ENCODE peak calls at places on chromosomes 3 and 15, in ten cellular contexts. One of them, this sample, is unnamed.
A peak's percentile ranks its signal among the peaks of the same experiment; 100 is the strongest.

GRCh38 chr3:15629860-15630597 is 28.5 kb downstream of the BTD start:
- DNase-seq in transverse colon: peak; percentile 65
- DNase-seq in CD8-positive, alpha-beta T cell: peak; percentile 51
- DNase-seq in heart right ventricle: no peak
- DNase-seq in tibial artery: no peak
- DNase-seq in neural progenitor cell: peak; percentile 81
- DNase-seq in body of pancreas: peak; percentile 70
- DNase-seq in AG04450: no peak
- DNase-seq in GM12878: peak; percentile 83
- DNase-seq in HepG2: peak; percentile 62
- DNase-seq in this sample: peak; percentile 56

GRCh38 chr3:173045770-173046382 is 95.2 kb downstream of the SPATA16 start:
- DNase-seq in transverse colon: no peak
- DNase-seq in CD8-positive, alpha-beta T cell: no peak
- DNase-seq in heart right ventricle: no peak
- DNase-seq in tibial artery: no peak
- DNase-seq in neural progenitor cell: no peak
- DNase-seq in body of pancreas: no peak
- DNase-seq in AG04450: no peak
- DNase-seq in GM12878: no peak
- DNase-seq in HepG2: no peak
- DNase-seq in this sample: no peak

GRCh38 chr3:108755686-108756085 is 1.5 kb downstream of the RETNLB start:
- DNase-seq in transverse colon: no peak
- DNase-seq in CD8-positive, alpha-beta T cell: no peak
- DNase-seq in heart right ventricle: no peak
- DNase-seq in tibial artery: no peak
- DNase-seq in neural progenitor cell: no peak
- DNase-seq in body of pancreas: no peak
- DNase-seq in AG04450: no peak
- DNase-seq in GM12878: no peak
- DNase-seq in HepG2: no peak
- DNase-seq in this sample: no peak

GRCh38 chr3:127961963-127962362 is 46.9 kb downstream of the KBTBD12 start:
- DNase-seq in transverse colon: no peak
- DNase-seq in CD8-positive, alpha-beta T cell: no peak
- DNase-seq in heart right ventricle: no peak
- DNase-seq in tibial artery: no peak
- DNase-seq in neural progenitor cell: no peak
- DNase-seq in body of pancreas: peak; percentile 31
- DNase-seq in AG04450: no peak
- DNase-seq in GM12878: no peak
- DNase-seq in HepG2: peak; percentile 76
- DNase-seq in this sample: no peak

GRCh38 chr3:110343945-110344344 is 727.7 kb upstream of the NECTIN3 start:
- DNase-seq in transverse colon: no peak
- DNase-seq in CD8-positive, alpha-beta T cell: no peak
- DNase-seq in heart right ventricle: no peak
- DNase-seq in tibial artery: no peak
- DNase-seq in neural progenitor cell: no peak
- DNase-seq in body of pancreas: no peak
- DNase-seq in AG04450: no peak
- DNase-seq in GM12878: no peak
- DNase-seq in HepG2: peak; percentile 19
- DNase-seq in this sample: no peak

GRCh38 chr3:31159331-31160039 is 265.0 kb upstream of the GADL1 start:
- DNase-seq in transverse colon: no peak
- DNase-seq in CD8-positive, alpha-beta T cell: no peak
- DNase-seq in heart right ventricle: no peak
- DNase-seq in tibial artery: no peak
- DNase-seq in neural progenitor cell: no peak
- DNase-seq in body of pancreas: no peak
- DNase-seq in AG04450: no peak
- DNase-seq in GM12878: no peak
- DNase-seq in HepG2: no peak
- DNase-seq in this sample: no peak

GRCh38 chr15:51483520-51483919 is 139.1 kb downstream of the DMXL2 start:
- DNase-seq in transverse colon: no peak
- DNase-seq in CD8-positive, alpha-beta T cell: no peak
- DNase-seq in heart right ventricle: no peak
- DNase-seq in tibial artery: no peak
- DNase-seq in neural progenitor cell: no peak
- DNase-seq in body of pancreas: no peak
- DNase-seq in AG04450: no peak
- DNase-seq in GM12878: no peak
- DNase-seq in HepG2: no peak
- DNase-seq in this sample: no peak

GRCh38 chr3:71156062-71156665 is 427.4 kb downstream of the FOXP1 start:
- DNase-seq in transverse colon: no peak
- DNase-seq in CD8-positive, alpha-beta T cell: no peak
- DNase-seq in heart right ventricle: no peak
- DNase-seq in tibial artery: no peak
- DNase-seq in neural progenitor cell: no peak
- DNase-seq in body of pancreas: no peak
- DNase-seq in AG04450: no peak
- DNase-seq in GM12878: no peak
- DNase-seq in HepG2: no peak
- DNase-seq in this sample: no peak

GRCh38 chr3:61915296-61915695 is 353.9 kb downstream of the PTPRG start:
- DNase-seq in transverse colon: no peak
- DNase-seq in CD8-positive, alpha-beta T cell: no peak
- DNase-seq in heart right ventricle: no peak
- DNase-seq in tibial artery: no peak
- DNase-seq in neural progenitor cell: no peak
- DNase-seq in body of pancreas: no peak
- DNase-seq in AG04450: no peak
- DNase-seq in GM12878: no peak
- DNase-seq in HepG2: no peak
- DNase-seq in this sample: no peak

GRCh38 chr3:189833266-189833665 is 202.1 kb downstream of the TP63 start:
- DNase-seq in transverse colon: no peak
- DNase-seq in CD8-positive, alpha-beta T cell: no peak
- DNase-seq in heart right ventricle: no peak
- DNase-seq in tibial artery: no peak
- DNase-seq in neural progenitor cell: no peak
- DNase-seq in body of pancreas: no peak
- DNase-seq in AG04450: no peak
- DNase-seq in GM12878: no peak
- DNase-seq in HepG2: no peak
- DNase-seq in this sample: no peak

GRCh38 chr3:36178018-36178417 is 202.3 kb upstream of the STAC start:
- DNase-seq in transverse colon: no peak
- DNase-seq in CD8-positive, alpha-beta T cell: no peak
- DNase-seq in heart right ventricle: no peak
- DNase-seq in tibial artery: no peak
- DNase-seq in neural progenitor cell: no peak
- DNase-seq in body of pancreas: no peak
- DNase-seq in AG04450: no peak
- DNase-seq in GM12878: no peak
- DNase-seq in HepG2: no peak
- DNase-seq in this sample: no peak

GRCh38 chr3:169058681-169059080 is 604.8 kb downstream of the MECOM start:
- DNase-seq in transverse colon: no peak
- DNase-seq in CD8-positive, alpha-beta T cell: no peak
- DNase-seq in heart right ventricle: no peak
- DNase-seq in tibial artery: no peak
- DNase-seq in neural progenitor cell: no peak
- DNase-seq in body of pancreas: no peak
- DNase-seq in AG04450: no peak
- DNase-seq in GM12878: no peak
- DNase-seq in HepG2: no peak
- DNase-seq in this sample: no peak

GRCh38 chr3:11156026-11156410 is 1.7 kb downstream of the HRH1 start:
- DNase-seq in transverse colon: no peak
- DNase-seq in CD8-positive, alpha-beta T cell: no peak
- DNase-seq in heart right ventricle: no peak
- DNase-seq in tibial artery: peak; percentile 50
- DNase-seq in neural progenitor cell: no peak
- DNase-seq in body of pancreas: no peak
- DNase-seq in AG04450: no peak
- DNase-seq in GM12878: no peak
- DNase-seq in HepG2: no peak
- DNase-seq in this sample: no peak

GRCh38 chr3:11154036-11154952 is at the start of gene HRH1:
- DNase-seq in transverse colon: peak; percentile 20
- DNase-seq in CD8-positive, alpha-beta T cell: no peak
- DNase-seq in heart right ventricle: peak; percentile 38
- DNase-seq in tibial artery: peak; percentile 74
- DNase-seq in neural progenitor cell: peak; percentile 65
- DNase-seq in body of pancreas: no peak
- DNase-seq in AG04450: no peak
- DNase-seq in GM12878: no peak
- DNase-seq in HepG2: no peak
- DNase-seq in this sample: no peak

GRCh38 chr3:11157406-11157805 is 3.1 kb downstream of the HRH1 start:
- DNase-seq in transverse colon: no peak
- DNase-seq in CD8-positive, alpha-beta T cell: no peak
- DNase-seq in heart right ventricle: no peak
- DNase-seq in tibial artery: peak; percentile 21
- DNase-seq in neural progenitor cell: no peak
- DNase-seq in body of pancreas: no peak
- DNase-seq in AG04450: no peak
- DNase-seq in GM12878: no peak
- DNase-seq in HepG2: no peak
- DNase-seq in this sample: no peak

GRCh38 chr3:11155341-11156025 is 1.2 kb downstream of the HRH1 start:
- DNase-seq in transverse colon: peak; percentile 74
- DNase-seq in CD8-positive, alpha-beta T cell: no peak
- DNase-seq in heart right ventricle: peak; percentile 65
- DNase-seq in tibial artery: peak; percentile 89
- DNase-seq in neural progenitor cell: peak; percentile 84
- DNase-seq in body of pancreas: peak; percentile 32
- DNase-seq in AG04450: peak; percentile 60
- DNase-seq in GM12878: no peak
- DNase-seq in HepG2: peak; percentile 24
- DNase-seq in this sample: no peak

DNA sequence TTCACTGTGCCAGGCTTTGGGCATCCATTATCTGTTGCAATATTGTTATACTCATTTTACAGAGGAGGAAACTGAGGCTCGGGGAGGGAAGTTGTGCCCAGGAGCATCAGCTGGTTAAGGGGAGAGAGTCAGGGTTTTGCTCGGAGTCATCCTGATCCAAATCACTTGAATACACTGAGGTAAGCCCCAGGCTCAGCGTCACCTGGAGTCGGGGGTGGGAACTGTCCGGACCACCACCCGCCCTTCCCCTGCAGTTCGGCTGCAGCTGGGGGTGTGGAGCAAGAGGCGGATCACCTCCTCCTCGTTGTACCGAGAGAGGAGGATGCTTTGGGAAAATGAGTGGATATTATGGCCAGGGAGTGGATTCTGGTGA is 646 bp downstream of the HRH1 start:
- DNase-seq in transverse colon: no peak
- DNase-seq in CD8-positive, alpha-beta T cell: no peak
- DNase-seq in heart right ventricle: no peak
- DNase-seq in tibial artery: peak; percentile 64
- DNase-seq in neural progenitor cell: peak; percentile 46
- DNase-seq in body of pancreas: no peak
- DNase-seq in AG04450: no peak
- DNase-seq in GM12878: no peak
- DNase-seq in HepG2: no peak
- DNase-seq in this sample: no peak
- H3K27me3 ChIP-seq in transverse colon: peaks cover 21% of the 10 kb centered on the region
- H3K27me3 ChIP-seq in CD8-positive, alpha-beta T cell: peaks cover 5% of the 10 kb centered on the region
- H3K27me3 ChIP-seq in heart right ventricle: peaks cover 38% of the 10 kb centered on the region
- H3K27me3 ChIP-seq in tibial artery: no peaks in the 10 kb centered on the region
- H3K27me3 ChIP-seq in neural progenitor cell: peaks cover 96% of the 10 kb centered on the region
- H3K27me3 ChIP-seq in body of pancreas: no peaks in the 10 kb centered on the region
- H3K27me3 ChIP-seq in AG04450: no peaks in the 10 kb centered on the region
- H3K27me3 ChIP-seq in GM12878: peaks cover 19% of the 10 kb centered on the region
- H3K27me3 ChIP-seq in HepG2: peaks cover 53% of the 10 kb centered on the region
- H3K27me3 ChIP-seq in this sample: peaks cover 3% of the 10 kb centered on the region

DNA sequence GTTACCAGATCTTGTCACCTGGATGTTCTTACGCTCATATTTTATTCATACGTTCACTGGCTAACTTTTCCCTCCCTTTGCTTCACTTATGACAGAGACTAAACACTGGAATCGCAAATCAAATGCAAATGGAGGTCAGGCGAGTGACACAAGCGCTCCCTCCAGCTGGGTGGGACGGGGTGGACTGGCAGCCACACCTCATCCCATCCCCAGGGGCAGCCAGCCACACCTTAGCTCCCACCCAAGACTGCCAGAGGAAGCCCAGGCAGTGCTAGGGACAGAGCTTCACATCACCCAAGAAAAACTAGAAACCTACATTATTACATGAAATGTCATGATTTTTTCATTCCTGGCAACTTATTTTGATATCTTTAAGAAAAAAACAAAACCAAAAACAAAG is 366.2 kb downstream of the ERC2 start:
- DNase-seq in transverse colon: no peak
- DNase-seq in CD8-positive, alpha-beta T cell: no peak
- DNase-seq in heart right ventricle: no peak
- DNase-seq in tibial artery: no peak
- DNase-seq in neural progenitor cell: no peak
- DNase-seq in body of pancreas: no peak
- DNase-seq in AG04450: no peak
- DNase-seq in GM12878: no peak
- DNase-seq in HepG2: no peak
- DNase-seq in this sample: no peak
- H3K4me3 ChIP-seq in transverse colon: no peak overlapping the region
- H3K4me3 ChIP-seq in CD8-positive, alpha-beta T cell: no peak overlapping the region
- H3K4me3 ChIP-seq in heart right ventricle: no peak overlapping the region
- H3K4me3 ChIP-seq in tibial artery: no peak overlapping the region
- H3K4me3 ChIP-seq in neural progenitor cell: no peak overlapping the region
- H3K4me3 ChIP-seq in body of pancreas: no peak overlapping the region
- H3K4me3 ChIP-seq in AG04450: no peak overlapping the region
- H3K4me3 ChIP-seq in GM12878: no peak overlapping the region
- H3K4me3 ChIP-seq in HepG2: no peak overlapping the region
- H3K4me3 ChIP-seq in this sample: no peak overlapping the region

DNA sequence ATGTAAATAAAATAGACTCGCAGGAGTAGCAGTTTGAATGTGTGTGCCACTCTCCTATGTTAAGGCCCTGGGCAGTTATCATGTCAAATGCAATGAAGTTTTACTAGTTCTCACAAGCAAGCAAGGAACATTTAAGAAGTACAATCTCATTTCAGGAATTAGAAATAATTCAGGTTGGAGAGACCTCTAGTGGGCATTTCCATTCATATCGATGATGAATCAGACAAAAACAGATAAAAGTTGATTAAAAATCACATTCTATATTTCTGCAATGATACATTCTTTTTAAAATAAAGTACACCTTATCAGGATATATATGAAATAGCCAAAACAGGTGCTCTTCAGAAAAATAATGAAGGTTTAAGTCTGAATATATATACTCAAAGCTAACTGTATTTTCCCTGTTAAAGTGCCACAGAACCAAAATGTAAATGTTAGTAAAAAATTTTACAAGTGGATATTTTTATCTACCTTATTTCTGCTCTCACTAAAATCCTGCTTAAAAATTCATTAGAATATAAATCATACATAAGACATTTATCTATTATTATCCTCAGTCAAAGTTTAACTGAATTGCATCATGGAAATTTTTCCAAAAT is 492.4 kb upstream of the FRG2C start:
- DNase-seq in transverse colon: no peak
- DNase-seq in CD8-positive, alpha-beta T cell: no peak
- DNase-seq in heart right ventricle: no peak
- DNase-seq in tibial artery: no peak
- DNase-seq in neural progenitor cell: peak; percentile 31
- DNase-seq in body of pancreas: no peak
- DNase-seq in AG04450: no peak
- DNase-seq in GM12878: no peak
- DNase-seq in HepG2: no peak
- DNase-seq in this sample: no peak
- TF ChIP-seq CTCF in transverse colon: peak; percentile 15
- TF ChIP-seq CTCF in CD8-positive, alpha-beta T cell: no peak
- TF ChIP-seq CTCF in heart right ventricle: peak; percentile 43
- TF ChIP-seq CTCF in tibial artery: no peak
- TF ChIP-seq CTCF in neural progenitor cell: peak; percentile 71
- TF ChIP-seq CTCF in body of pancreas: peak; percentile 25
- TF ChIP-seq CTCF in AG04450: peak; percentile 51
- TF ChIP-seq CTCF in GM12878: peak; percentile 13
- TF ChIP-seq CTCF in HepG2: peak; percentile 33
- TF ChIP-seq CTCF in this sample: peak; percentile 22

GRCh38 chr15:70219256-70219919 is 121.7 kb upstream of the TLE3 start:
- DNase-seq in transverse colon: no peak
- DNase-seq in CD8-positive, alpha-beta T cell: no peak
- DNase-seq in heart right ventricle: no peak
- DNase-seq in tibial artery: no peak
- DNase-seq in neural progenitor cell: peak; percentile 64
- DNase-seq in body of pancreas: no peak
- DNase-seq in AG04450: no peak
- DNase-seq in GM12878: no peak
- DNase-seq in HepG2: no peak
- DNase-seq in this sample: no peak
- H3K27me3 ChIP-seq in transverse colon: no peaks in the 10 kb centered on the region
- H3K27me3 ChIP-seq in CD8-positive, alpha-beta T cell: no peaks in the 10 kb centered on the region
- H3K27me3 ChIP-seq in heart right ventricle: peaks cover 23% of the 10 kb centered on the region
- H3K27me3 ChIP-seq in tibial artery: no peaks in the 10 kb centered on the region
- H3K27me3 ChIP-seq in neural progenitor cell: no peaks in the 10 kb centered on the region
- H3K27me3 ChIP-seq in body of pancreas: no peaks in the 10 kb centered on the region
- H3K27me3 ChIP-seq in AG04450: peaks cover 39% of the 10 kb centered on the region
- H3K27me3 ChIP-seq in GM12878: no peaks in the 10 kb centered on the region
- H3K27me3 ChIP-seq in HepG2: peaks cover 35% of the 10 kb centered on the region
- H3K27me3 ChIP-seq in this sample: no peaks in the 10 kb centered on the region

This sample was measured in GM06990.